ENCODE peak calls at places on chromosomes 1 and 21, in eight cellular contexts. G is A549, Z is body of pancreas, K is small intestine, C is tibial nerve, P is lower lobe of right lung, J is fibroblast of lung, H is esophagus muscularis mucosa. V is an unnamed sample. For H3K4me1, the result is how much of the 10 kb centered on the place peaks cover.

GRCh38 chr1:214558002-214558770 is 6.8 kb upstream of the PTPN14 start:
- DNase-seq in G (peak), P (no peak), H (no peak), K (no peak), C (no peak), J (peak), Z (no peak), V (peak)

GRCh38 chr1:115862406-115862805 is 21.5 kb upstream of the NHLH2 start:
- DNase-seq in G (no peak), J (no peak), P (no peak), Z (no peak), C (no peak), K (no peak), H (no peak), V (peak)

GRCh38 chr1:209435654-209436566 is 147.6 kb upstream of the CAMK1G start:
- DNase-seq in J (peak), G (peak), K (peak), Z (peak), H (no peak), P (peak), C (peak), V (peak)

GRCh38 chr1:185695299-185695698 is 38.9 kb upstream of the HMCN1 start:
- DNase-seq in J (no peak), Z (no peak), H (no peak), C (no peak), K (no peak), G (peak), P (no peak), V (no peak)

GRCh38 chr21:36661511-36662309 is 37.2 kb upstream of the SIM2 start:
- DNase-seq in K (peak), H (no peak), Z (no peak), J (peak), G (peak), P (no peak), C (no peak), V (peak)

GRCh38 chr1:59605184-59605583 is 209.6 kb upstream of the HOOK1 start:
- DNase-seq in H (no peak), K (no peak), P (no peak), Z (no peak), G (no peak), C (no peak), J (no peak), V (no peak)

GRCh38 chr1:99965646-99966375 is 4.0 kb upstream of the SLC35A3 start:
- DNase-seq in G (no peak), P (no peak), H (no peak), C (no peak), K (no peak), Z (no peak), J (no peak), V (no peak)

GRCh38 chr1:113403065-113403464 is 12.8 kb downstream of the MAGI3 start:
- DNase-seq in G (no peak), C (no peak), Z (no peak), K (no peak), P (no peak), J (no peak), H (no peak), V (no peak)

GRCh38 chr1:94456736-94457135 is 38.5 kb downstream of the ABCD3 start:
- DNase-seq in P (no peak), H (no peak), J (peak), K (no peak), Z (no peak), G (no peak), C (no peak), V (no peak)

GRCh38 chr1:165501351-165501974 is 42.3 kb upstream of the LRRC52 start:
- DNase-seq in C (no peak), H (peak), K (no peak), Z (no peak), G (no peak), J (no peak), P (no peak), V (no peak)

GRCh38 chr21:43864806-43865470 is at the start of gene AGPAT3:
- DNase-seq in H (no peak), G (no peak), C (no peak), J (peak), K (no peak), P (no peak), Z (no peak), V (no peak)

GRCh38 chr1:208081972-208082371 is 162.2 kb downstream of the PLXNA2 start:
- DNase-seq in K (no peak), Z (no peak), P (no peak), H (no peak), C (peak), J (peak), G (no peak), V (no peak)

GRCh38 chr1:22745675-22746585 is 35.3 kb downstream of the EPHB2 start:
- DNase-seq in P (no peak), Z (no peak), J (peak), K (peak), H (no peak), C (no peak), G (peak), V (peak)

GRCh38 chr1:42741706-42742105 is 1.7 kb upstream of the CLDN19 start:
- DNase-seq in H (no peak), K (no peak), J (no peak), C (no peak), Z (no peak), P (no peak), G (no peak), V (no peak)

GRCh38 chr1:54051936-54052469 is 1.0 kb downstream of the TMEM59 start:
- DNase-seq in G (no peak), K (peak), J (peak), H (no peak), Z (no peak), C (peak), P (no peak), V (no peak)

GRCh38 chr1:34845131-34845901 is 14.2 kb downstream of the SMIM12 start:
- DNase-seq in C (no peak), J (no peak), H (no peak), G (no peak), Z (no peak), P (no peak), K (no peak), V (no peak)

GRCh38 chr1:94279462-94279861 is 42.1 kb upstream of the ARHGAP29 start:
- DNase-seq in P (no peak), Z (no peak), H (no peak), G (no peak), C (no peak), J (peak), K (no peak), V (no peak)

GRCh38 chr1:1335792-1336248 is 4.7 kb downstream of the TAS1R3 start:
- DNase-seq in Z (no peak), J (no peak), C (no peak), P (no peak), K (no peak), G (no peak), H (no peak), V (no peak)

GRCh38 chr1:228737613-228738012 is 2.3 kb downstream of the RHOU start:
- DNase-seq in Z (no peak), C (no peak), H (no peak), G (no peak), K (peak), J (no peak), P (no peak), V (no peak)

GRCh38 chr1:171800342-171800741 is 18.9 kb downstream of the METTL13 start:
- DNase-seq in G (no peak), J (no peak), Z (no peak), P (no peak), H (no peak), C (no peak), K (no peak), V (no peak)

GRCh38 chr1:93567255-93567918 is 114.2 kb downstream of the BCAR3 start:
- DNase-seq in J (peak), C (no peak), H (no peak), K (peak), P (no peak), G (no peak), Z (no peak), V (no peak)

GRCh38 chr1:42886046-42886739 is 39.8 kb downstream of the ZNF691 start:
- DNase-seq in J (no peak), C (no peak), P (no peak), G (no peak), H (no peak), Z (no peak), K (no peak), V (no peak)

GRCh38 chr1:21870611-21871010 is 58.5 kb downstream of the LDLRAD2 start:
- DNase-seq in J (no peak), Z (no peak), H (no peak), C (no peak), K (no peak), G (no peak), P (no peak), V (no peak)

GRCh38 chr1:217311766-217312165 is 319.1 kb downstream of the GPATCH2 start:
- DNase-seq in J (no peak), P (no peak), G (no peak), H (no peak), C (no peak), Z (no peak), K (peak), V (no peak)

GRCh38 chr1:230382060-230382491 is 44.1 kb downstream of the PGBD5 start:
- DNase-seq in C (no peak), G (peak), H (no peak), Z (peak), J (peak), K (no peak), P (peak), V (no peak)

DNA sequence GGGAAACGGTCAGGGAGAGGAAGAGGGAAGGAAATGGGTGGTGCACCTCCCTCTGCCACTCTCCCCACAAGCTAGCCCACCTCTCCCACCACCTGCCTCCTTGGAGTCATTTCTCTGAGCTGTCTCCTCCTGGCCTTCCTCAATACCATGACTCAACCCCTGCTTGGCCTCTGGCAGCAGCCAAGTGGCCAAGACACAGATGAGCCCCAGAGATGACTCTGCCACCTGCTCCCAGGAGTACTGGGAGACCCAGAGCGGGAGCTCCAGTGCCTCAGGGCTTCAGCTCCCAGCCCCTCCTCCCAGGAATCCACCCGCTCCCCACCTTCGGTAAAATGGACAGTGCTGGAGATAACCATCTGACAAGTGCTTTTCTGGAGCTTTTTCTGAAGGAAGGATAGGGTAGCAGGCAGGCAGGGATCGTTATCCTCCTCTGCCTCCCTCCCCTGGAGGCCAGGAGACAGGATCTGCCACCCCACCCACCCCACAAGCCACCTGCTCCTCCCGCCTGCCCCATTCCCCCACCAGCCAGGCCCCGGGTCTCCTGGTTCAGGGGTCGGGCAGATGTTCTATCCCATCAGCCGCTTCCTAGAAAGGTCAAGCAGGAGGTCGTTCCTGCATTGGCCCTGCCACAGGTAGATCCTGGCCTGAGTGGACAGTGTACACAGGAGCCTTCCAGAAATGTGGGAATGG is 2.5 kb downstream of the S100A16 start:
- DNase-seq in K (peak), H (no peak), Z (no peak), J (peak), G (no peak), C (no peak), P (no peak), V (peak)
- H3K4me1 ChIP-seq in K (under half), H (under half), Z (half or more), J (under half), G (under half), C (half or more), P (under half), V (half or more)

DNA sequence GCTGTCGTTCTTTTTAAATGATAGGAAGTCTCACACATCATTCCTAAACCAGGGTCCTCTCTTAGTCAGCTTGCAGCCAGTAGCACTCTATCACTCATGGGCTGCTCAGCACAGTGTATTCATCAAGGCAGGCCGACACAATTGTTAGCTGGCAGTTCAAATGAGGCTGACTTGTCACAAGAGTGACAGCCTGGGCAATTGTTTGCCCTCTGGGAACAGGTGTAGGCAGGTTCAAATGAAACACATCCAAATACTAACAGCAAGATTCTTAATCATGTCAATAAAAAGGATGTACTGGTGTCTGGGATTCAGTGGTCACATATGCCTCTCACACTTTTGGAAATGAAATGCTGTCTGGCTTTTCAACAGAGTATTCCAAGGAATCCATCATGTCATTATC is 76.8 kb downstream of the ERICH3 start:
- DNase-seq in H (no peak), C (no peak), K (no peak), J (no peak), G (no peak), P (no peak), Z (no peak), V (no peak)
- H3K4me1 ChIP-seq in H (under half), C (under half), K (under half), J (under half), G (under half), P (under half), Z (under half), V (under half)

GRCh38 chr21:33384851-33385331 is 18.3 kb upstream of the IFNGR2 start:
- DNase-seq in H (no peak), C (no peak), P (no peak), J (peak), Z (no peak), G (no peak), K (peak), V (no peak)
- H3K4me1 ChIP-seq in H (under half), C (under half), P (under half), J (under half), Z (under half), G (under half), K (under half), V (under half)

DNA sequence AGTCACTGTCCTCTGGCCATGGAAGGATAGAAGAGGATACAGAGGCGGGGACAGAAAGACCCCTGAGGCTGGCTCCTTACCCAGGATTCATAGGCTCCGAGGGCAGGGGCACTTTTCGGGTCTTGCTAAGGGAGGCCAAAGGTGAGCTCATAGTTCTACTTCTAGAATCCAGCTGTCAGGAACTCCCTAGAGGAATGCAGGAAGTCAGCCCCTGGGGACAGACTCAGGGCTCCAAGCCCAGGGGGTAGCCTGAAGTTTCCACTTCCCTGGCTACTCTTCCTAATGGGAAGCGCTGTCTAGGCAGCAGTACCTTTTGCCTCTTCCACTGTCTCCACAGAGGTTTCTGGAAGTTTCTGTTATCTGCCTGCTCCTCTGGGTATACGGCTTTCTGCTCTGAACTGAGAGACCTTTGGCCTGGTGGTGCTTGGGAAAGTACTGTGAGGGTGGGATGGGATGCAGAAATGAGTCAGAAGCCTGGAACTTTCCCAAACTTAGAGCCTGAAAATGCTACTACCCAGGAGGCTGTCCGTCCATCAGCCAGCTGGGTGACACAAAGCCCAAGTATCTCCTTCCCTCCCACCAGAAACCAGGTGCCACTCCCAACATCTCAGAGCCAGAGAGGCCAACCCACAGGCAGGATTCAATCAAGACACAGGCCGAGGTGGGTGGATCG is 3.6 kb downstream of the UBXN11 start:
- DNase-seq in G (no peak), H (no peak), P (no peak), Z (no peak), K (no peak), J (peak), C (no peak), V (peak)
- H3K4me1 ChIP-seq in G (under half), H (under half), P (under half), Z (under half), K (under half), J (under half), C (under half), V (under half)

GRCh38 chr1:85347908-85348307 is 71.5 kb upstream of the BCL10 start:
- DNase-seq in J (no peak), P (no peak), Z (no peak), G (no peak), K (no peak), C (no peak), H (no peak), V (no peak)
- H3K4me1 ChIP-seq in J (under half), P (under half), Z (under half), G (under half), K (under half), C (under half), H (under half), V (under half)